ENCODE peak calls at places on chromosome 3, in eight cellular contexts. P, X, Y, L, S, B, D and T are unnamed samples. For H3K36me3, the result is how much of the 10 kb centered on the place peaks cover.

GRCh38 chr3:148708409-148708808 is 10.7 kb downstream of the AGTR1 start:
- ATAC-seq in S (no peak), B (no peak), L (no peak), D (no peak), Y (no peak), P (peak), X (no peak), T (no peak)

GRCh38 chr3:43559961-43560360 is 61.9 kb downstream of the ANO10 start:
- ATAC-seq in P (no peak), S (no peak), D (peak), X (no peak), Y (no peak), B (no peak), L (no peak), T (no peak)

GRCh38 chr3:32257641-32258438 is 19.4 kb downstream of the CMTM8 start:
- ATAC-seq in Y (no peak), D (no peak), X (no peak), B (no peak), P (no peak), L (no peak), S (no peak), T (no peak)

GRCh38 chr3:9448643-9449042 is 51.2 kb downstream of the SETD5 start:
- ATAC-seq in Y (peak), B (no peak), L (no peak), D (no peak), P (no peak), S (peak), X (no peak), T (no peak)

GRCh38 chr3:171984883-171985282 is 54.5 kb upstream of the FNDC3B start:
- ATAC-seq in D (no peak), Y (no peak), P (no peak), L (no peak), S (no peak), B (no peak), X (peak), T (no peak)

GRCh38 chr3:76776927-76777326 is 263.0 kb upstream of the ROBO2 start:
- ATAC-seq in S (no peak), B (no peak), L (no peak), X (no peak), D (no peak), P (no peak), Y (no peak), T (no peak)

GRCh38 chr3:31043184-31043819 is 148.8 kb upstream of the GADL1 start:
- ATAC-seq in S (no peak), P (no peak), D (no peak), X (peak), B (no peak), L (no peak), Y (no peak), T (no peak)

GRCh38 chr3:76509179-76509830 is 530.6 kb upstream of the ROBO2 start:
- ATAC-seq in S (no peak), B (no peak), L (no peak), Y (no peak), D (no peak), X (no peak), P (no peak), T (no peak)

GRCh38 chr3:136899622-136900158 is 37.7 kb downstream of the NCK1 start:
- ATAC-seq in L (no peak), B (peak), S (no peak), Y (no peak), X (no peak), D (no peak), P (no peak), T (no peak)

GRCh38 chr3:143433787-143434378 is 314.3 kb downstream of the CHST2 start:
- ATAC-seq in L (no peak), X (no peak), P (peak), Y (no peak), S (no peak), B (peak), D (peak), T (no peak)

GRCh38 chr3:47685037-47685436 is 96.7 kb downstream of the SMARCC1 start:
- ATAC-seq in D (no peak), L (no peak), S (no peak), B (no peak), Y (no peak), P (no peak), X (no peak), T (no peak)

GRCh38 chr3:29050155-29050554 is 230.7 kb upstream of the RBMS3 start:
- ATAC-seq in S (no peak), B (no peak), X (no peak), P (no peak), Y (no peak), D (no peak), L (no peak), T (no peak)

GRCh38 chr3:100260081-100260684 is 609 bp upstream of the TBC1D23 start:
- ATAC-seq in L (peak), B (peak), Y (peak), X (peak), S (no peak), D (peak), P (no peak), T (peak)

GRCh38 chr3:68059628-68060027 is 405.2 kb upstream of the SUCLG2 start:
- ATAC-seq in D (no peak), P (no peak), B (no peak), X (no peak), L (no peak), S (no peak), Y (no peak), T (no peak)

GRCh38 chr3:33134026-33134625 is 20.3 kb downstream of the CRTAP start:
- ATAC-seq in B (no peak), D (no peak), L (no peak), S (no peak), X (no peak), P (peak), Y (no peak), T (no peak)

GRCh38 chr3:137820366-137820765 is 56.3 kb downstream of the SOX14 start:
- ATAC-seq in D (peak), X (no peak), P (no peak), S (no peak), Y (no peak), L (no peak), B (no peak), T (no peak)

GRCh38 chr3:88113311-88114162 is 36.2 kb upstream of the C3orf38 start:
- ATAC-seq in B (peak), D (peak), S (peak), Y (peak), X (peak), L (peak), P (peak), T (peak)

GRCh38 chr3:31729573-31729972 is 196.8 kb downstream of the STT3B start:
- ATAC-seq in D (no peak), P (no peak), Y (no peak), L (no peak), S (peak), X (no peak), B (no peak), T (no peak)

GRCh38 chr3:43953814-43954241 is 263.1 kb downstream of the ABHD5 start:
- ATAC-seq in P (peak), Y (no peak), L (no peak), D (no peak), S (peak), B (no peak), X (no peak), T (no peak)

GRCh38 chr3:71476950-71477349 is 106.6 kb downstream of the FOXP1 start:
- ATAC-seq in X (no peak), S (no peak), D (no peak), L (no peak), P (no peak), B (no peak), Y (no peak), T (no peak)

GRCh38 chr3:98962189-98962930 is 60.9 kb upstream of the DCBLD2 start:
- ATAC-seq in P (no peak), S (peak), L (peak), Y (peak), B (no peak), X (no peak), D (no peak), T (no peak)

GRCh38 chr3:172159962-172160538 is 120.7 kb downstream of the FNDC3B start:
- ATAC-seq in L (peak), X (peak), D (peak), B (peak), Y (peak), S (no peak), P (peak), T (peak)

GRCh38 chr3:196336319-196337145 is 1.7 kb downstream of the TM4SF19 start:
- ATAC-seq in B (peak), D (no peak), S (peak), P (no peak), X (no peak), L (no peak), Y (no peak), T (no peak)

GRCh38 chr3:70702132-70702531 is 389.7 kb upstream of the MDFIC2 start:
- ATAC-seq in P (no peak), X (no peak), L (no peak), B (no peak), D (no peak), Y (no peak), S (no peak), T (no peak)

GRCh38 chr3:49607105-49607591 is 52.9 kb downstream of the BSN start:
- ATAC-seq in D (no peak), S (peak), X (peak), P (peak), Y (no peak), L (no peak), B (no peak), T (no peak)
- H3K36me3 ChIP-seq in D (under half), S (under half), X (under half), P (under half), Y (under half), L (under half), B (under half), T (under half)

GRCh38 chr3:128617557-128618397 is 32.8 kb downstream of the RPN1 start:
- ATAC-seq in Y (peak), D (peak), X (peak), P (peak), S (peak), L (peak), B (peak), T (peak)

GRCh38 chr3:128617270-128617556 is 33.4 kb downstream of the RPN1 start:
- ATAC-seq in X (no peak), S (no peak), L (no peak), Y (no peak), D (no peak), B (no peak), P (no peak), T (no peak)

GRCh38 chr3:128616516-128617269 is 33.9 kb downstream of the RPN1 start:
- ATAC-seq in D (no peak), B (no peak), L (no peak), X (no peak), P (no peak), Y (no peak), S (no peak), T (no peak)

GRCh38 chr3:128619146-128619890 is 31.3 kb downstream of the RPN1 start:
- ATAC-seq in P (no peak), Y (no peak), S (no peak), D (no peak), B (no peak), X (no peak), L (no peak), T (no peak)

GRCh38 chr3:128618398-128618726 is 32.3 kb downstream of the RPN1 start:
- ATAC-seq in S (no peak), P (no peak), X (no peak), Y (no peak), L (no peak), D (no peak), B (no peak), T (no peak)
- H3K4me3 ChIP-seq in S (no peak), P (peak), X (peak), Y (peak), L (peak), D (peak), B (no peak), T (peak)

DNA sequence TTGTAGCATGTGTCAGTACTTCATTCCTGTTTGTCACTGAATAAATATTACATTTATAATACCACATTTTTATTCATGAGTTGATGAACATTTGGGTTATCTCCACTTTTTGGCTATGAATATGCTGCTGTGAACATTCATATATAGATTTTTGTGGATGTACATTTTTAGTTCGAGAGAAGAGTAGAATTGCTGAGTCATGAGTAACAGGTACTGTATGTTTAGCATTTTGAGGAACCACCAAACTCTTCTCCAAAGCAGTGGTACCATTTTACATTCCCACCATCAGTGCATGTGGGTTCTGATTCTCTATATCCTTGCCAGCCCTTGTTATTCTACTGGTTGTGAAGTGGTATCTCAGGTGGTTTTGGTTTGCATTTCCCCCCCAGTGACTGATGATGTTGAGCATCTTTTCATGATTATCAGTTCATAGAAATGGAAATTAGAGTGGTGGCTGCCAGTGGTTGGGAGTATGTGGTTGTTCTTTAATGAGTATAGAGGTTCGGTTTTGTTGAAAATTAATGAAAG is 59.6 kb downstream of the CCDC66 start:
- ATAC-seq in D (no peak), S (no peak), L (no peak), X (no peak), Y (no peak), B (no peak), P (no peak), T (no peak)
- TF ChIP-seq POLR2AphosphoS5 in D (no peak), S (no peak), L (no peak), X (no peak), Y (no peak), B (no peak), P (no peak), T (no peak)

GRCh38 chr3:134933997-134934396 is 138.9 kb downstream of the EPHB1 start:
- ATAC-seq in Y (no peak), S (no peak), L (no peak), D (no peak), P (no peak), X (no peak), B (no peak), T (no peak)
- H3K36me3 ChIP-seq in Y (under half), S (under half), L (under half), D (under half), P (under half), X (under half), B (under half), T (under half)

GRCh38 chr3:12143949-12144504 is 14.7 kb downstream of the TIMP4 start:
- ATAC-seq in S (no peak), P (no peak), X (peak), D (no peak), B (no peak), L (no peak), Y (no peak), T (peak)
- H3K4me3 ChIP-seq in S (no peak), P (no peak), X (no peak), D (no peak), B (no peak), L (no peak), Y (no peak), T (no peak)

GRCh38 chr3:106255870-106256248 is 387.0 kb upstream of the CBLB start:
- ATAC-seq in S (no peak), P (peak), X (no peak), B (peak), Y (no peak), L (no peak), D (no peak), T (no peak)
- TF ChIP-seq POLR2AphosphoS5 in S (no peak), P (peak), X (no peak), B (no peak), Y (no peak), L (no peak), D (no peak), T (no peak)